ENCODE peak calls at places on chromosomes 2 and 18, in eight cellular contexts. O, E, M, F, U, W, K and I are unnamed samples.

GRCh38 chr2:113240150-113240914 is 38.4 kb downstream of the PAX8 start:
- DNase-seq in F (peak; percentile 88), K (peak; percentile 86), M (no peak), W (peak; percentile 98), E (peak; percentile 86), U (no peak), O (no peak), I (no peak)

GRCh38 chr2:170206246-170206645 is 28.3 kb downstream of the MYO3B start:
- DNase-seq in U (no peak), E (no peak), K (no peak), W (no peak), O (no peak), M (no peak), F (no peak), I (no peak)

GRCh38 chr18:73545497-73545896 is 602.1 kb downstream of the FBXO15 start:
- DNase-seq in K (no peak), E (no peak), W (peak; percentile 28), F (no peak), M (no peak), O (no peak), U (no peak), I (no peak)

GRCh38 chr2:20227894-20228505 is 3.1 kb upstream of the SDC1 start:
- DNase-seq in M (no peak), U (no peak), K (no peak), F (no peak), O (no peak), E (no peak), W (no peak), I (no peak)

GRCh38 chr2:73938761-73939352 is 12.2 kb downstream of the DGUOK start:
- DNase-seq in K (peak; percentile 73), W (peak; percentile 69), O (no peak), E (no peak), U (no peak), M (no peak), F (peak; percentile 73), I (no peak)

GRCh38 chr18:77143196-77143595 is 10.6 kb upstream of the MBP start:
- DNase-seq in F (no peak), K (no peak), E (no peak), M (no peak), O (no peak), U (no peak), W (no peak), I (no peak)

GRCh38 chr18:48761582-48761981 is 189.2 kb downstream of the SMAD7 start:
- DNase-seq in F (no peak), K (no peak), U (no peak), M (no peak), E (no peak), W (no peak), O (no peak), I (no peak)

GRCh38 chr18:80202264-80202998 is 44.9 kb downstream of the PARD6G start:
- DNase-seq in F (no peak), K (no peak), U (no peak), W (no peak), M (no peak), O (peak; percentile 78), E (no peak), I (no peak)

GRCh38 chr2:20594048-20594750 is 56.7 kb downstream of the HS1BP3 start:
- DNase-seq in E (no peak), F (no peak), M (peak; percentile 15), U (no peak), O (no peak), K (no peak), W (no peak), I (peak; percentile 30)

GRCh38 chr2:84906108-84906899 is 848 bp downstream of the TMSB10 start:
- DNase-seq in W (peak; percentile 18), M (peak; percentile 71), E (no peak), U (peak; percentile 38), O (peak; percentile 70), K (no peak), F (no peak), I (peak; percentile 50)

GRCh38 chr2:31748041-31748440 is 167.3 kb upstream of the SRD5A2 start:
- DNase-seq in M (no peak), W (no peak), U (no peak), O (no peak), F (no peak), E (no peak), K (no peak), I (no peak)

GRCh38 chr2:235573331-235574221 is 79.7 kb downstream of the AGAP1 start:
- DNase-seq in O (no peak), F (no peak), K (no peak), M (no peak), W (no peak), U (no peak), E (no peak), I (no peak)

GRCh38 chr2:40096360-40096759 is 317.3 kb upstream of the THUMPD2 start:
- DNase-seq in M (no peak), U (no peak), E (no peak), W (peak; percentile 63), K (peak; percentile 42), F (peak; percentile 39), O (no peak), I (no peak)

GRCh38 chr2:241947401-241947800 is 77.9 kb downstream of the RTP5 start:
- DNase-seq in U (no peak), E (no peak), W (no peak), M (no peak), O (no peak), K (no peak), F (no peak), I (no peak)

GRCh38 chr2:48026865-48027264 is 120.6 kb upstream of the FBXO11 start:
- DNase-seq in K (no peak), W (no peak), E (no peak), U (no peak), O (no peak), M (no peak), F (no peak), I (no peak)

GRCh38 chr2:232537499-232537898 is 2.0 kb upstream of the CHRNG start:
- DNase-seq in E (no peak), K (no peak), M (no peak), U (no peak), O (no peak), F (no peak), W (no peak), I (no peak)

GRCh38 chr2:232534940-232535735 is 4.4 kb upstream of the CHRNG start:
- DNase-seq in F (no peak), K (no peak), E (no peak), U (no peak), W (no peak), O (no peak), M (no peak), I (peak; percentile 44)

GRCh38 chr2:232538671-232539070 is 821 bp upstream of the CHRNG start:
- DNase-seq in K (no peak), M (no peak), W (no peak), U (no peak), O (no peak), F (no peak), E (no peak), I (no peak)

GRCh38 chr2:232535761-232536530 is 3.5 kb upstream of the CHRNG start:
- DNase-seq in W (no peak), E (no peak), F (no peak), U (no peak), O (no peak), M (no peak), K (no peak), I (peak; percentile 18)

DNA sequence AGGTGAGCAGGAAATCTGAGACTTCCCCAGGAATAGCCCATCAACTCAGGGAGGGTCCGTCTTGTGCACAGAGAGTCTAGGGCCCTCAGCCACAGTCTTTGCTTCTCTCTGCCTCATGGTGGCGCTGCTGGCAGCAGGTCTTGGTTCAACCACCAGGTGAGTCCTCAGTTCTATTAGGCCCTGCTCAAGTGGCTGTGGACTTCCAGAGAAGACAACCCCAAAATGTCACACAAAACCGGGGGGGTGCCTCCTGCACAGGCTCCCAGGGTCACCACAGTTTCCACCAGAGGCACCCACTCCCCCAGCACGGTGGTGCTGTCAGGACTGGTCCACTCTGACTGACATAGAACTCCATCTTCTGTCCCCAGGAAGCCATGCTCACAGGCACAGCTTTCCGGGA is 2.4 kb upstream of the CHRNG start:
- DNase-seq in K (no peak), U (no peak), O (no peak), F (no peak), E (no peak), W (peak; percentile 11), M (no peak), I (no peak)
- TF ChIP-seq CTCF in K (peak; percentile 55), U (no peak), O (no peak), F (peak; percentile 63), E (no peak), W (peak; percentile 31), M (no peak), I (peak; percentile 18)

DNA sequence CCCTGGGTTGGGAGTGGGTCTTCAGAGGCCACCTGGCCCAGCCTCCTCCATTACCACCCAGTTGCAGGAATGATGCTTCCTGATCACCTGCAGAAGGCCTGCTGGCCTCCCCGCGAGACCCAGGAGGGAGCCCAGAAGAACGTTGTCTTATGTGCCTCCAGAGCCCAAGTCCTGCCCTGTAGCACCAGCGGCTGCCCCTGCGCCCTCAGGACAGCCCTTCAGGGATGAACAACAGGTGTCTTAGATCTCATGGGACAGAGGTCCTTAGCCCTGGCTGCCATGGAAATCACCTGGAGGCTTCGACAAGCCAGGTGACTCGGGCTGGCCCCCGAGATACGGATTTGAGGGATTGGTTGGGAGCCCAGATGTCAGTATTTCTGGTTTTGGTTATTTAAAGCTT is 278.8 kb downstream of the CELF4 start:
- DNase-seq in K (no peak), U (no peak), M (no peak), W (no peak), O (no peak), F (no peak), E (no peak), I (no peak)
- TF ChIP-seq CTCF in K (no peak), U (no peak), M (no peak), W (no peak), O (no peak), F (no peak), E (no peak), I (no peak)

DNA sequence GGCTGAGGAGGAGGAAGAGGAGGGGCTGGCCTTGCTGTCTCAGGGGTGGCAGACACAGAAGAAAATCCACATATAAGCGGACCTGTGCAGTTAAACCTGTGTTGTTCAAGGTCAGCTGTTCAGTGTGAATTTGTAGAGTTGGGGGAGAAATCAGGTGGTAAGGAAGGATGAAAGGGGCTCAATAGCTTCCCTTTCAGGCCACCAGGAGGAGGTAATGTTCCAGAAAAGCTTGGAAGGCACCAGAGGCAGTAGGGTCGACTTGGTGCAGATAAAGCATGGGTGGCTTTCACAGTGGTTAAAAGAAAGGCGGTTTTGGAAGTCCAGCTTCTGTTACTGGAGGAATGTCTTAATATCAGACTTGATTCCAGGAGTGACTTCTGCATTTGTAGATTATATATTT is 167.4 kb downstream of the THSD7B start:
- DNase-seq in M (no peak), W (peak; percentile 53), F (peak; percentile 3), K (peak; percentile 2), U (no peak), O (peak; percentile 6), E (no peak), I (no peak)
- TF ChIP-seq CTCF in M (no peak), W (peak; percentile 69), F (peak; percentile 75), K (peak; percentile 30), U (no peak), O (no peak), E (no peak), I (no peak)

DNA sequence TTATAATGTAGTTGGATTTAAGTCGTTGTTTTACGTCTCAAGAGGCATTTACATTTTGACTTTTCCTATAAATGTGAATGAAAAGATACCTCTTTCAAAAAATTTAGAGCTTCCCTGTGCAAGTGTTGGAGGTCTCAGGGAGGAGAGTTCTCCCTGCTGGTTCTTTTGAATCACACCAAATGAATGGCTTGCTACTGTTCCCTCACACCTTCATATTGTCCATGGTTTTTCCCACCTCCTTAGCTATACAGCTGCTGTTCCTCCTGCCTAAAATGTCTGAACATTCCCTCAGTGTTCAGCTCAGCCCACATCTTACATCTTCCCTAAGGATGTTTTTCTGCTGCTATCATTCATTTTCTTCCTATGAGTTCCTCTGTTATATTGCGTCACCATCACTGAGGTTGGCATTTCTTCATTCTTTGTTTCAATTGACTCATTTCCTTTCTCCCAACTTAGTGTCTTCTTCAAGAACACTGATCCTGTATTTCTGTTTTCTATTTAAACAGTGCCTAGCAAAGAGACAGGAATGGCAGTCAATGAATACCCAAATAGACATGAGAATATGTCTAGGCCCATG is 46.0 kb downstream of the COX7A2L start:
- DNase-seq in W (peak; percentile 90), E (no peak), O (no peak), U (no peak), F (peak; percentile 84), M (no peak), K (peak; percentile 91), I (no peak)
- TF ChIP-seq CTCF in W (no peak), E (no peak), O (no peak), U (no peak), F (no peak), M (no peak), K (no peak), I (no peak)